ENCODE peak calls at places on chromosome 13, in ten cellular contexts. One of them, this sample, is unnamed.

GRCh38 chr13:70407486-70407885 is 299.2 kb upstream of the KLHL1 start:
- DNase-seq in suprapubic skin: no peak
- DNase-seq in astrocyte of the cerebellum: peak; percentile 27
- DNase-seq in left ventricle myocardium inferior: no peak
- DNase-seq in neural progenitor cell: no peak
- DNase-seq in psoas muscle: no peak
- DNase-seq in sigmoid colon: no peak
- DNase-seq in uterus: no peak
- DNase-seq in SK-N-SH: no peak
- DNase-seq in AG09309: no peak
- DNase-seq in this sample: no peak

GRCh38 chr13:26616126-26616525 is 58.6 kb downstream of the WASF3 start:
- DNase-seq in uterus: no peak
- DNase-seq in astrocyte of the cerebellum: peak; percentile 28
- DNase-seq in psoas muscle: no peak
- DNase-seq in sigmoid colon: no peak
- DNase-seq in suprapubic skin: no peak
- DNase-seq in neural progenitor cell: no peak
- DNase-seq in left ventricle myocardium inferior: no peak
- DNase-seq in SK-N-SH: no peak
- DNase-seq in AG09309: peak; percentile 35
- DNase-seq in this sample: no peak

GRCh38 chr13:102327119-102327617 is 74.7 kb downstream of the FGF14 start:
- DNase-seq in SK-N-SH: no peak
- DNase-seq in left ventricle myocardium inferior: no peak
- DNase-seq in uterus: no peak
- DNase-seq in suprapubic skin: no peak
- DNase-seq in psoas muscle: no peak
- DNase-seq in astrocyte of the cerebellum: no peak
- DNase-seq in neural progenitor cell: no peak
- DNase-seq in AG09309: no peak
- DNase-seq in sigmoid colon: no peak
- DNase-seq in this sample: no peak

GRCh38 chr13:30408319-30409101 is 13.8 kb upstream of the UBE2L5 start:
- DNase-seq in psoas muscle: peak; percentile 98
- DNase-seq in suprapubic skin: peak; percentile 96
- DNase-seq in uterus: peak; percentile 95
- DNase-seq in left ventricle myocardium inferior: peak; percentile 95
- DNase-seq in astrocyte of the cerebellum: peak; percentile 75
- DNase-seq in AG09309: no peak
- DNase-seq in sigmoid colon: peak; percentile 98
- DNase-seq in SK-N-SH: peak; percentile 42
- DNase-seq in neural progenitor cell: peak; percentile 96
- DNase-seq in this sample: peak; percentile 93

GRCh38 chr13:80399340-80400163 is 58.6 kb upstream of the SPRY2 start:
- DNase-seq in SK-N-SH: no peak
- DNase-seq in left ventricle myocardium inferior: no peak
- DNase-seq in sigmoid colon: no peak
- DNase-seq in AG09309: no peak
- DNase-seq in neural progenitor cell: peak; percentile 10
- DNase-seq in uterus: no peak
- DNase-seq in psoas muscle: no peak
- DNase-seq in suprapubic skin: no peak
- DNase-seq in astrocyte of the cerebellum: no peak
- DNase-seq in this sample: no peak

GRCh38 chr13:94764576-94765321 is 52.4 kb upstream of the SOX21 start:
- DNase-seq in SK-N-SH: no peak
- DNase-seq in astrocyte of the cerebellum: no peak
- DNase-seq in uterus: no peak
- DNase-seq in suprapubic skin: no peak
- DNase-seq in AG09309: no peak
- DNase-seq in left ventricle myocardium inferior: no peak
- DNase-seq in psoas muscle: no peak
- DNase-seq in sigmoid colon: no peak
- DNase-seq in neural progenitor cell: peak; percentile 23
- DNase-seq in this sample: no peak

GRCh38 chr13:112067871-112068305 is 939 bp downstream of the SOX1 start:
- DNase-seq in psoas muscle: no peak
- DNase-seq in sigmoid colon: no peak
- DNase-seq in uterus: no peak
- DNase-seq in neural progenitor cell: peak; percentile 76
- DNase-seq in SK-N-SH: no peak
- DNase-seq in left ventricle myocardium inferior: no peak
- DNase-seq in AG09309: no peak
- DNase-seq in astrocyte of the cerebellum: no peak
- DNase-seq in suprapubic skin: peak; percentile 52
- DNase-seq in this sample: no peak

GRCh38 chr13:46315491-46316075 is 71.5 kb downstream of the RUBCNL start:
- DNase-seq in psoas muscle: no peak
- DNase-seq in neural progenitor cell: no peak
- DNase-seq in sigmoid colon: no peak
- DNase-seq in SK-N-SH: no peak
- DNase-seq in AG09309: no peak
- DNase-seq in uterus: no peak
- DNase-seq in suprapubic skin: no peak
- DNase-seq in astrocyte of the cerebellum: no peak
- DNase-seq in left ventricle myocardium inferior: no peak
- DNase-seq in this sample: no peak

GRCh38 chr13:58843071-58843470 is 1211.5 kb downstream of the PCDH17 start:
- DNase-seq in neural progenitor cell: no peak
- DNase-seq in SK-N-SH: no peak
- DNase-seq in suprapubic skin: no peak
- DNase-seq in sigmoid colon: no peak
- DNase-seq in left ventricle myocardium inferior: no peak
- DNase-seq in AG09309: no peak
- DNase-seq in astrocyte of the cerebellum: no peak
- DNase-seq in uterus: no peak
- DNase-seq in psoas muscle: no peak
- DNase-seq in this sample: no peak

GRCh38 chr13:97344250-97345175 is 89.5 kb upstream of the RAP2A start:
- DNase-seq in neural progenitor cell: peak; percentile 70
- DNase-seq in astrocyte of the cerebellum: peak; percentile 44
- DNase-seq in SK-N-SH: peak; percentile 67
- DNase-seq in psoas muscle: peak; percentile 77
- DNase-seq in left ventricle myocardium inferior: peak; percentile 58
- DNase-seq in sigmoid colon: peak; percentile 81
- DNase-seq in suprapubic skin: no peak
- DNase-seq in AG09309: no peak
- DNase-seq in uterus: peak; percentile 64
- DNase-seq in this sample: no peak

GRCh38 chr13:98267080-98267912 is 90.2 kb upstream of the RNF113B start:
- DNase-seq in astrocyte of the cerebellum: no peak
- DNase-seq in psoas muscle: no peak
- DNase-seq in left ventricle myocardium inferior: no peak
- DNase-seq in neural progenitor cell: no peak
- DNase-seq in SK-N-SH: no peak
- DNase-seq in uterus: no peak
- DNase-seq in suprapubic skin: no peak
- DNase-seq in AG09309: no peak
- DNase-seq in sigmoid colon: no peak
- DNase-seq in this sample: no peak

GRCh38 chr13:84917252-84917878 is 881.9 kb downstream of the SLITRK6 start:
- DNase-seq in uterus: no peak
- DNase-seq in neural progenitor cell: no peak
- DNase-seq in suprapubic skin: no peak
- DNase-seq in astrocyte of the cerebellum: peak; percentile 4
- DNase-seq in psoas muscle: no peak
- DNase-seq in SK-N-SH: peak; percentile 34
- DNase-seq in sigmoid colon: no peak
- DNase-seq in left ventricle myocardium inferior: no peak
- DNase-seq in AG09309: no peak
- DNase-seq in this sample: no peak

GRCh38 chr13:30861163-30861562 is 44.9 kb upstream of the MEDAG start:
- DNase-seq in psoas muscle: no peak
- DNase-seq in uterus: no peak
- DNase-seq in astrocyte of the cerebellum: no peak
- DNase-seq in AG09309: no peak
- DNase-seq in left ventricle myocardium inferior: no peak
- DNase-seq in SK-N-SH: no peak
- DNase-seq in sigmoid colon: no peak
- DNase-seq in neural progenitor cell: no peak
- DNase-seq in suprapubic skin: no peak
- DNase-seq in this sample: no peak

GRCh38 chr13:28493740-28494536 is 990 bp downstream of the FLT1 start:
- DNase-seq in sigmoid colon: no peak
- DNase-seq in psoas muscle: no peak
- DNase-seq in astrocyte of the cerebellum: no peak
- DNase-seq in SK-N-SH: peak; percentile 28
- DNase-seq in left ventricle myocardium inferior: no peak
- DNase-seq in AG09309: no peak
- DNase-seq in suprapubic skin: no peak
- DNase-seq in uterus: no peak
- DNase-seq in neural progenitor cell: peak; percentile 67
- DNase-seq in this sample: no peak

GRCh38 chr13:73173160-73173905 is 114.5 kb downstream of the KLF5 start:
- DNase-seq in AG09309: no peak
- DNase-seq in suprapubic skin: no peak
- DNase-seq in neural progenitor cell: no peak
- DNase-seq in left ventricle myocardium inferior: no peak
- DNase-seq in uterus: no peak
- DNase-seq in sigmoid colon: no peak
- DNase-seq in psoas muscle: no peak
- DNase-seq in astrocyte of the cerebellum: no peak
- DNase-seq in SK-N-SH: no peak
- DNase-seq in this sample: no peak

GRCh38 chr13:97030705-97031452 is 36.6 kb upstream of the OXGR1 start:
- DNase-seq in neural progenitor cell: peak; percentile 28
- DNase-seq in uterus: no peak
- DNase-seq in psoas muscle: no peak
- DNase-seq in sigmoid colon: no peak
- DNase-seq in left ventricle myocardium inferior: no peak
- DNase-seq in SK-N-SH: peak; percentile 47
- DNase-seq in AG09309: peak; percentile 2
- DNase-seq in astrocyte of the cerebellum: peak; percentile 62
- DNase-seq in suprapubic skin: no peak
- DNase-seq in this sample: no peak

GRCh38 chr13:113238542-113238941 is 29.1 kb downstream of the CUL4A start:
- DNase-seq in SK-N-SH: no peak
- DNase-seq in sigmoid colon: no peak
- DNase-seq in neural progenitor cell: no peak
- DNase-seq in suprapubic skin: peak; percentile 6
- DNase-seq in AG09309: no peak
- DNase-seq in uterus: no peak
- DNase-seq in psoas muscle: no peak
- DNase-seq in astrocyte of the cerebellum: no peak
- DNase-seq in left ventricle myocardium inferior: no peak
- DNase-seq in this sample: no peak

DNA sequence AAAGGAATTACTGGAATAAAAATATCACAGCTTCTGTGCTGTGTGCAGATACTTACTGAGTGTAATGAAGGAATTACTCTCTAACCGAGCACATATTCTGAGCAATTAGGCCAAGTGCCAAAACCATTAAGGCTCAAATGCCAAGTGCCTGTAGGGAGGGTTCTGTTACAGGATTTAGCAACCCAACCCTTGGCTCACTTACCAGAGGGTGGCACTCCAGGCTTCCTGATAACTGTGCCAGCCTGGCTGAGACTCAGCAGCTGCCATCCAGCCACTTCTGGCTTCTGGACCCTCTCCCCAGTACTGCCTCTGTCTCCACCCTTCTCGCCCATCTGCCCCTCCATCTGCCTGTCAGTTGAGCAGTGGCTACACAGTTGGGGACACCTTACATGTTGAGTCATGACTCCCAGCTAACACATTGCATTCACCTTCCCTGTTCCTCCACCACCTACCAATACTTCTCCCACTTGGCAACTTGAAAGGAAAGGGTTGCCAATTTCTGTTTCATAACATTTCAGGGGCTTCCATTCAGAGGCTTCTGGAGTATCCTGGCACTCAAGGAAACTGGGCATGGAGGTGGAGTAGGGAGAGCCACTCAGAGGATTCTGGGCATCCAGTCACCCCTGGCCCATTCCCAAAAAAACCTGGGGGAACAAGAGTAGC is 110.5 kb downstream of the COG6 start:
- DNase-seq in suprapubic skin: no peak
- DNase-seq in psoas muscle: peak; percentile 54
- DNase-seq in sigmoid colon: peak; percentile 75
- DNase-seq in AG09309: no peak
- DNase-seq in SK-N-SH: peak; percentile 42
- DNase-seq in left ventricle myocardium inferior: peak; percentile 35
- DNase-seq in astrocyte of the cerebellum: peak; percentile 57
- DNase-seq in neural progenitor cell: peak; percentile 52
- DNase-seq in uterus: peak; percentile 51
- DNase-seq in this sample: no peak
- TF ChIP-seq CTCF in suprapubic skin: peak; percentile 21
- TF ChIP-seq CTCF in psoas muscle: peak; percentile 24
- TF ChIP-seq CTCF in sigmoid colon: no peak
- TF ChIP-seq CTCF in AG09309: peak; percentile 49
- TF ChIP-seq CTCF in SK-N-SH: peak; percentile 51
- TF ChIP-seq CTCF in left ventricle myocardium inferior: peak; percentile 58
- TF ChIP-seq CTCF in astrocyte of the cerebellum: no peak
- TF ChIP-seq CTCF in neural progenitor cell: peak; percentile 45
- TF ChIP-seq CTCF in uterus: peak; percentile 11
- TF ChIP-seq CTCF in this sample: no peak

DNA sequence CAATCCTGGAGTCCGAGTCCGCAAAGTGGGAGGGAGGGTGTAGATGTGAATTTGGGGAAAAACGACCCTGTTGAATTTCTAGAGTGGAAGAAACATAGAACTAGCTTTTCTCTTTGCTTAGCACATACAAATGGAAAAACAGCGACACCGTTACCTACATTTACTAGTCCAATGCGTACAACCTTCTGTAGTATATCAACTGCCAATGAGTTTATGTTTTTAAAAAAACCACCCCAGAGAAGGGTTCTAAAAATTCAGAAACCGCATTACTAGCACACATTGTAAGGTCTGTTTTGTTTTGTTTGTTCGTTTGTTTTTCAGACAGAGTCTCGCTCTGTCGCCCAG is 332 bp upstream of the SUPT20H start:
- DNase-seq in AG09309: no peak
- DNase-seq in sigmoid colon: no peak
- DNase-seq in uterus: no peak
- DNase-seq in suprapubic skin: no peak
- DNase-seq in SK-N-SH: no peak
- DNase-seq in psoas muscle: no peak
- DNase-seq in astrocyte of the cerebellum: no peak
- DNase-seq in left ventricle myocardium inferior: no peak
- DNase-seq in neural progenitor cell: no peak
- DNase-seq in this sample: no peak
- TF ChIP-seq CTCF in AG09309: no peak
- TF ChIP-seq CTCF in sigmoid colon: no peak
- TF ChIP-seq CTCF in uterus: no peak
- TF ChIP-seq CTCF in suprapubic skin: no peak
- TF ChIP-seq CTCF in SK-N-SH: no peak
- TF ChIP-seq CTCF in psoas muscle: no peak
- TF ChIP-seq CTCF in astrocyte of the cerebellum: no peak
- TF ChIP-seq CTCF in left ventricle myocardium inferior: no peak
- TF ChIP-seq CTCF in neural progenitor cell: no peak
- TF ChIP-seq CTCF in this sample: no peak

GRCh38 chr13:81610613-81611012 is 1269.7 kb upstream of the SPRY2 start:
- DNase-seq in psoas muscle: no peak
- DNase-seq in neural progenitor cell: no peak
- DNase-seq in suprapubic skin: no peak
- DNase-seq in uterus: no peak
- DNase-seq in AG09309: no peak
- DNase-seq in SK-N-SH: no peak
- DNase-seq in left ventricle myocardium inferior: no peak
- DNase-seq in sigmoid colon: no peak
- DNase-seq in astrocyte of the cerebellum: no peak
- DNase-seq in this sample: no peak
- TF ChIP-seq CTCF in psoas muscle: no peak
- TF ChIP-seq CTCF in neural progenitor cell: no peak
- TF ChIP-seq CTCF in suprapubic skin: no peak
- TF ChIP-seq CTCF in uterus: no peak
- TF ChIP-seq CTCF in AG09309: no peak
- TF ChIP-seq CTCF in SK-N-SH: no peak
- TF ChIP-seq CTCF in left ventricle myocardium inferior: no peak
- TF ChIP-seq CTCF in sigmoid colon: no peak
- TF ChIP-seq CTCF in astrocyte of the cerebellum: no peak
- TF ChIP-seq CTCF in this sample: no peak

GRCh38 chr13:51453308-51453958 is 597 bp upstream of the INTS6 start:
- DNase-seq in left ventricle myocardium inferior: peak; percentile 88
- DNase-seq in suprapubic skin: peak; percentile 89
- DNase-seq in uterus: peak; percentile 81
- DNase-seq in sigmoid colon: peak; percentile 92
- DNase-seq in psoas muscle: peak; percentile 93
- DNase-seq in AG09309: no peak
- DNase-seq in neural progenitor cell: peak; percentile 87
- DNase-seq in SK-N-SH: peak; percentile 84
- DNase-seq in astrocyte of the cerebellum: no peak
- DNase-seq in this sample: peak; percentile 76
- TF ChIP-seq CTCF in left ventricle myocardium inferior: no peak
- TF ChIP-seq CTCF in suprapubic skin: no peak
- TF ChIP-seq CTCF in uterus: no peak
- TF ChIP-seq CTCF in sigmoid colon: no peak
- TF ChIP-seq CTCF in psoas muscle: no peak
- TF ChIP-seq CTCF in AG09309: no peak
- TF ChIP-seq CTCF in neural progenitor cell: no peak
- TF ChIP-seq CTCF in SK-N-SH: no peak
- TF ChIP-seq CTCF in astrocyte of the cerebellum: no peak
- TF ChIP-seq CTCF in this sample: no peak